ENCODE peak calls at places on chromosomes 4 and X, in seven cellular contexts. Q is K562, O is HCT116, U is H1, F is GM12878, C is SK-N-SH, W is HepG2. E is an unnamed sample.

GRCh38 chrX:30973784-30974427 is 84.9 kb upstream of the TAB3 start:
- DNase-seq in W (no peak), C (no peak), U (no peak), Q (peak; percentile 19), O (no peak), F (no peak), E (no peak)

GRCh38 chrX:3779546-3779945 is 66.1 kb upstream of the PRKX start:
- DNase-seq in W (no peak), F (no peak), U (no peak), Q (no peak), C (no peak), O (no peak), E (no peak)

GRCh38 chr4:103397527-103397926 is 199.4 kb upstream of the CENPE start:
- DNase-seq in O (no peak), C (no peak), Q (no peak), F (no peak), U (no peak), W (no peak), E (no peak)

GRCh38 chr4:128846063-128846462 is 36.6 kb downstream of the JADE1 start:
- DNase-seq in U (no peak), W (no peak), O (no peak), C (no peak), Q (no peak), F (no peak), E (no peak)

GRCh38 chr4:121898150-121898549 is 27.9 kb upstream of the BBS7 start:
- DNase-seq in F (no peak), W (no peak), U (no peak), Q (peak; percentile 6), O (peak; percentile 10), C (no peak), E (no peak)

GRCh38 chrX:26783512-26784225 is 567.7 kb downstream of the MAGEB5 start:
- DNase-seq in U (peak; percentile 44), O (peak; percentile 29), F (no peak), C (peak; percentile 14), Q (peak; percentile 48), W (peak; percentile 65), E (peak; percentile 60)

GRCh38 chrX:42755820-42756219 is 22.1 kb downstream of the PPP1R2C start:
- DNase-seq in F (no peak), O (no peak), C (no peak), U (no peak), Q (no peak), W (no peak), E (no peak)

GRCh38 chr4:16991455-16991854 is 93.0 kb upstream of the LDB2 start:
- DNase-seq in Q (no peak), C (no peak), O (no peak), U (peak; percentile 27), F (no peak), W (no peak), E (no peak)

GRCh38 chrX:104987063-104987462 is 233.4 kb downstream of the TEX13A start:
- DNase-seq in F (no peak), O (no peak), U (no peak), C (no peak), W (no peak), Q (no peak), E (no peak)

GRCh38 chrX:8783100-8784098 is 17.8 kb downstream of the FAM9A start:
- DNase-seq in Q (peak; percentile 52), U (peak; percentile 71), W (peak; percentile 6), F (no peak), C (peak; percentile 41), O (no peak), E (peak; percentile 1)

GRCh38 chrX:42615161-42615563 is 162.8 kb downstream of the PPP1R2C start:
- DNase-seq in Q (peak; percentile 3), F (no peak), W (no peak), O (peak; percentile 41), U (peak; percentile 47), C (no peak), E (no peak)

DNA sequence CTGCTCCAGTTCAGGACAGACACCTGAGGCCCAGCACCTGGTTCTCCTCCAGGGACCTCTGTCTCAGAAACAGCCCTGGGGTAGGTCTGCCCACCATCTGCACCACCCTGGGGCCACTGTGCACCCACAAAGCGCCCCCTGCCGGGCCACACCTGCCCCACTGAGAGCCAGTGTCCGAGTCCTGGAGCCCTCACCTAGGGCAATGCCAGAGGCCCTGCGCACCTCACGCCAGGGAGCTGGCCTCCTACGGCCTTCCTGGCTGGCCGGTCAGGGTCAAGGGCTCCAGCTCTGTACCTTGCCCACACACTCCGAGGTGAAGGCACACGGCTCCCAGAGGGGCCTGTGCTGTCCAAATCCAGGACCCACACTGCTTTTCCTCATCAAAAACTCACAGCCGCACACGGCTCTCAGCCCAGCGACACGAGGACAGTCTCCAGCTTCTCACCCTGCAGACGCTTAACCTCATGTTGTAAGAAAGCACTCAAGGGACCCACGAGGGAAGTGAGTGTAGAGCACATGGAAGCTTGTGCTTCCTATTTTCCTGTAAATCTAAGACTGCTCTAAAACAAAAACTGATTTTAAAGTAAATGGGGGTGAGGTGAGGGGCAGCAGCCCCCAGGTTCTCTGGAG is 5.4 kb downstream of the CTBP1 start:
- DNase-seq in F (no peak), Q (no peak), C (peak; percentile 30), U (peak; percentile 42), O (no peak), W (no peak), E (peak; percentile 2)
- TF ChIP-seq JUND in F (no peak), Q (no peak), C (no peak), U (no peak), O (no peak), W (no peak), E (no peak)

GRCh38 chr4:80058740-80059139 is 14.3 kb downstream of the ANTXR2 start:
- DNase-seq in C (no peak), F (peak; percentile 89), W (no peak), O (no peak), Q (peak; percentile 63), U (no peak), E (no peak)
- TF ChIP-seq JUND in C (no peak), F (no peak), W (no peak), O (no peak), Q (no peak), U (no peak), E (no peak)

GRCh38 chr4:41394362-41394960 is 137.7 kb downstream of the UCHL1 start:
- DNase-seq in O (no peak), C (no peak), F (no peak), W (no peak), Q (no peak), U (no peak), E (no peak)

GRCh38 chr4:41400296-41400695 is 137.7 kb upstream of the LIMCH1 start:
- DNase-seq in W (no peak), F (no peak), O (no peak), U (no peak), C (no peak), Q (no peak), E (peak; percentile 6)

GRCh38 chr4:41396214-41396613 is 139.5 kb downstream of the UCHL1 start:
- DNase-seq in C (no peak), F (no peak), Q (no peak), O (no peak), W (no peak), U (no peak), E (no peak)

GRCh38 chr4:41396869-41397268 is 140.1 kb downstream of the UCHL1 start:
- DNase-seq in C (no peak), F (no peak), U (no peak), W (no peak), Q (no peak), O (no peak), E (no peak)

GRCh38 chr4:41399191-41399590 is 138.8 kb upstream of the LIMCH1 start:
- DNase-seq in C (no peak), W (no peak), O (no peak), Q (no peak), U (no peak), F (no peak), E (no peak)
- TF ChIP-seq JUND in C (no peak), W (no peak), O (no peak), Q (no peak), U (no peak), F (no peak), E (no peak)

GRCh38 chr4:14545796-14546195 is 456.5 kb upstream of the CPEB2 start:
- DNase-seq in F (no peak), Q (no peak), U (no peak), W (no peak), O (no peak), C (no peak), E (no peak)
- TF ChIP-seq JUND in F (no peak), Q (no peak), U (no peak), W (no peak), O (no peak), C (no peak), E (no peak)

DNA sequence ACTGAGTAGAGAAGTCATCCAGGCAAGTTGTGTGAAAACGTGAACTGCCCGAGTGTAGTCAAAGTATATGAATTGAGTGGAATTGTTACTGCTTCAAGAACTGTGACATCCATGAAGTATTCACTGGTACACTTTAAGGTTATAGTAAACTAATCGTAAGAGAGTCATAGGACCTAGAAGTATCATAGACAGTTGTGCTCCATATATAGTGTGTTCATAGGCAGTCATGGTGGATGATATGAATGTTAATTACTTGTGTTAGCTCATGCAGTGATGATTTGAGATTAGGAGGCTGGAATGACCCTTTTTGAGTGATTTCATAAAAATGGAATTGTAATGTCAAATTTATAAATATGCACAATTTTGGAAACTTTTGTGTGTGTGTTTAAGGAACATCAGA is 81.3 kb upstream of the TLR2 start:
- DNase-seq in C (no peak), F (no peak), O (no peak), W (no peak), Q (no peak), U (no peak), E (no peak)
- TF ChIP-seq JUND in C (no peak), F (no peak), O (no peak), W (no peak), Q (no peak), U (no peak), E (no peak)

GRCh38 chr4:100469555-100469954 is 48.3 kb downstream of the EMCN start:
- DNase-seq in U (no peak), C (no peak), Q (no peak), F (no peak), O (no peak), W (no peak), E (no peak)
- TF ChIP-seq JUND in U (no peak), C (no peak), Q (no peak), F (no peak), O (no peak), W (no peak), E (no peak)

DNA sequence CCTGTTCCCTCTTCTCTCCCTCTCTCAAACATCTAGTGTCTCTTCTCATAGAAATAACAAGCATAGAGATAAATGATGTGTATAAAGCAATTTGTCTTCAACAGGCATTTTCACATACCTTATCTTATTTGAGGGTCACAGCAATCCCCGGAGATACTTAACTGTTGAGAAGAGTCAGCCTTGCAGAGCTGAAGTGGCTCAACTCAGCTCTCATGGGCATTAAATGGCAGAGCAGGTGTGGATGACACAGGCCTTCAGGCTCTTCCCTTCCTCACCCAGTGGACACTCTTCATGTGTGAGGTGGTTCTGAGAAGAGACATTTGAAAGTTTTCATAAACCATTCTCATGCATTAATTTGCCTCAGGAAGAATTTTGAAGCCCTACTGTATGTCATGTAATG is 134.2 kb downstream of the AFF2 start:
- DNase-seq in Q (no peak), C (no peak), O (no peak), U (no peak), W (no peak), F (no peak), E (no peak)
- TF ChIP-seq JUND in Q (no peak), C (no peak), O (no peak), U (no peak), W (no peak), F (no peak), E (no peak)